ENCODE peak calls at places on chromosomes 11 and 22, in five cellular contexts. One of them, this sample, is unnamed.

GRCh38 chr11:28836285-28837081 is 728.3 kb downstream of the METTL15 start:
- DNase-seq in activated effector memory CD4-positive, alpha-beta T cell treated with anti-CD3 and anti-CD28 coated beads, Interleukin-2, amount 50 U/mL, for 16 hours: no peak
- DNase-seq in GOT3: no peak
- DNase-seq in stimulated activated CD8-positive, alpha-beta memory T cell treated with anti-CD3 and anti-CD28 coated beads, Interleukin-4, amount 100 ng/mL, for 4 hours: no peak
- DNase-seq in hippocampal formation: no peak
- DNase-seq in this sample: peak

GRCh38 chr11:34972892-34973291 is 56.5 kb downstream of the PDHX start:
- DNase-seq in activated effector memory CD4-positive, alpha-beta T cell treated with anti-CD3 and anti-CD28 coated beads, Interleukin-2, amount 50 U/mL, for 16 hours: no peak
- DNase-seq in GOT3: no peak
- DNase-seq in stimulated activated CD8-positive, alpha-beta memory T cell treated with anti-CD3 and anti-CD28 coated beads, Interleukin-4, amount 100 ng/mL, for 4 hours: no peak
- DNase-seq in hippocampal formation: no peak
- DNase-seq in this sample: peak

GRCh38 chr11:117840881-117841581 is 16.5 kb upstream of the FXYD2 start:
- DNase-seq in activated effector memory CD4-positive, alpha-beta T cell treated with anti-CD3 and anti-CD28 coated beads, Interleukin-2, amount 50 U/mL, for 16 hours: peak
- DNase-seq in GOT3: no peak
- DNase-seq in stimulated activated CD8-positive, alpha-beta memory T cell treated with anti-CD3 and anti-CD28 coated beads, Interleukin-4, amount 100 ng/mL, for 4 hours: no peak
- DNase-seq in hippocampal formation: no peak
- DNase-seq in this sample: no peak

GRCh38 chr22:30089655-30089974 is 9.4 kb downstream of the HORMAD2 start:
- DNase-seq in activated effector memory CD4-positive, alpha-beta T cell treated with anti-CD3 and anti-CD28 coated beads, Interleukin-2, amount 50 U/mL, for 16 hours: no peak
- DNase-seq in GOT3: no peak
- DNase-seq in stimulated activated CD8-positive, alpha-beta memory T cell treated with anti-CD3 and anti-CD28 coated beads, Interleukin-4, amount 100 ng/mL, for 4 hours: no peak
- DNase-seq in hippocampal formation: no peak
- DNase-seq in this sample: no peak

GRCh38 chr11:122772945-122773344 is 65.4 kb upstream of the CRTAM start:
- DNase-seq in activated effector memory CD4-positive, alpha-beta T cell treated with anti-CD3 and anti-CD28 coated beads, Interleukin-2, amount 50 U/mL, for 16 hours: peak
- DNase-seq in GOT3: no peak
- DNase-seq in stimulated activated CD8-positive, alpha-beta memory T cell treated with anti-CD3 and anti-CD28 coated beads, Interleukin-4, amount 100 ng/mL, for 4 hours: no peak
- DNase-seq in hippocampal formation: no peak
- DNase-seq in this sample: no peak

GRCh38 chr11:130527648-130528300 is 79.3 kb downstream of the ADAMTS15 start:
- DNase-seq in activated effector memory CD4-positive, alpha-beta T cell treated with anti-CD3 and anti-CD28 coated beads, Interleukin-2, amount 50 U/mL, for 16 hours: no peak
- DNase-seq in GOT3: no peak
- DNase-seq in stimulated activated CD8-positive, alpha-beta memory T cell treated with anti-CD3 and anti-CD28 coated beads, Interleukin-4, amount 100 ng/mL, for 4 hours: no peak
- DNase-seq in hippocampal formation: no peak
- DNase-seq in this sample: no peak

GRCh38 chr22:41022470-41023298 is 69.7 kb upstream of the EP300 start:
- DNase-seq in activated effector memory CD4-positive, alpha-beta T cell treated with anti-CD3 and anti-CD28 coated beads, Interleukin-2, amount 50 U/mL, for 16 hours: peak
- DNase-seq in GOT3: no peak
- DNase-seq in stimulated activated CD8-positive, alpha-beta memory T cell treated with anti-CD3 and anti-CD28 coated beads, Interleukin-4, amount 100 ng/mL, for 4 hours: peak
- DNase-seq in hippocampal formation: peak
- DNase-seq in this sample: no peak

GRCh38 chr11:119316729-119317591 is at the start of gene MCAM:
- DNase-seq in activated effector memory CD4-positive, alpha-beta T cell treated with anti-CD3 and anti-CD28 coated beads, Interleukin-2, amount 50 U/mL, for 16 hours: no peak
- DNase-seq in GOT3: no peak
- DNase-seq in stimulated activated CD8-positive, alpha-beta memory T cell treated with anti-CD3 and anti-CD28 coated beads, Interleukin-4, amount 100 ng/mL, for 4 hours: no peak
- DNase-seq in hippocampal formation: no peak
- DNase-seq in this sample: no peak

GRCh38 chr22:41555325-41555724 is 5.5 kb upstream of the CSDC2 start:
- DNase-seq in activated effector memory CD4-positive, alpha-beta T cell treated with anti-CD3 and anti-CD28 coated beads, Interleukin-2, amount 50 U/mL, for 16 hours: no peak
- DNase-seq in GOT3: no peak
- DNase-seq in stimulated activated CD8-positive, alpha-beta memory T cell treated with anti-CD3 and anti-CD28 coated beads, Interleukin-4, amount 100 ng/mL, for 4 hours: no peak
- DNase-seq in hippocampal formation: no peak
- DNase-seq in this sample: no peak

GRCh38 chr11:70857885-70858284 is 394.5 kb downstream of the SHANK2 start:
- DNase-seq in activated effector memory CD4-positive, alpha-beta T cell treated with anti-CD3 and anti-CD28 coated beads, Interleukin-2, amount 50 U/mL, for 16 hours: no peak
- DNase-seq in GOT3: no peak
- DNase-seq in stimulated activated CD8-positive, alpha-beta memory T cell treated with anti-CD3 and anti-CD28 coated beads, Interleukin-4, amount 100 ng/mL, for 4 hours: no peak
- DNase-seq in hippocampal formation: no peak
- DNase-seq in this sample: no peak

GRCh38 chr11:66853242-66854229 is 3.3 kb upstream of the LRFN4 start:
- DNase-seq in activated effector memory CD4-positive, alpha-beta T cell treated with anti-CD3 and anti-CD28 coated beads, Interleukin-2, amount 50 U/mL, for 16 hours: peak
- DNase-seq in GOT3: no peak
- DNase-seq in stimulated activated CD8-positive, alpha-beta memory T cell treated with anti-CD3 and anti-CD28 coated beads, Interleukin-4, amount 100 ng/mL, for 4 hours: no peak
- DNase-seq in hippocampal formation: no peak
- DNase-seq in this sample: no peak

GRCh38 chr11:65642014-65642671 is 4.2 kb downstream of the SIPA1 start:
- DNase-seq in activated effector memory CD4-positive, alpha-beta T cell treated with anti-CD3 and anti-CD28 coated beads, Interleukin-2, amount 50 U/mL, for 16 hours: no peak
- DNase-seq in GOT3: no peak
- DNase-seq in stimulated activated CD8-positive, alpha-beta memory T cell treated with anti-CD3 and anti-CD28 coated beads, Interleukin-4, amount 100 ng/mL, for 4 hours: no peak
- DNase-seq in hippocampal formation: no peak
- DNase-seq in this sample: no peak

GRCh38 chr11:5364214-5364613 is 12.9 kb downstream of the OR51B6 start:
- DNase-seq in activated effector memory CD4-positive, alpha-beta T cell treated with anti-CD3 and anti-CD28 coated beads, Interleukin-2, amount 50 U/mL, for 16 hours: no peak
- DNase-seq in GOT3: no peak
- DNase-seq in stimulated activated CD8-positive, alpha-beta memory T cell treated with anti-CD3 and anti-CD28 coated beads, Interleukin-4, amount 100 ng/mL, for 4 hours: no peak
- DNase-seq in hippocampal formation: no peak
- DNase-seq in this sample: no peak

GRCh38 chr11:65423516-65424199 is 1.1 kb downstream of the NEAT1 start:
- DNase-seq in activated effector memory CD4-positive, alpha-beta T cell treated with anti-CD3 and anti-CD28 coated beads, Interleukin-2, amount 50 U/mL, for 16 hours: peak
- DNase-seq in GOT3: no peak
- DNase-seq in stimulated activated CD8-positive, alpha-beta memory T cell treated with anti-CD3 and anti-CD28 coated beads, Interleukin-4, amount 100 ng/mL, for 4 hours: no peak
- DNase-seq in hippocampal formation: no peak
- DNase-seq in this sample: no peak

GRCh38 chr11:75313457-75314272 is 37.8 kb downstream of the ARRB1 start:
- DNase-seq in activated effector memory CD4-positive, alpha-beta T cell treated with anti-CD3 and anti-CD28 coated beads, Interleukin-2, amount 50 U/mL, for 16 hours: no peak
- DNase-seq in GOT3: no peak
- DNase-seq in stimulated activated CD8-positive, alpha-beta memory T cell treated with anti-CD3 and anti-CD28 coated beads, Interleukin-4, amount 100 ng/mL, for 4 hours: no peak
- DNase-seq in hippocampal formation: peak
- DNase-seq in this sample: peak

GRCh38 chr22:48055185-48055584 is 1292.7 kb downstream of the TBC1D22A start:
- DNase-seq in activated effector memory CD4-positive, alpha-beta T cell treated with anti-CD3 and anti-CD28 coated beads, Interleukin-2, amount 50 U/mL, for 16 hours: no peak
- DNase-seq in GOT3: no peak
- DNase-seq in stimulated activated CD8-positive, alpha-beta memory T cell treated with anti-CD3 and anti-CD28 coated beads, Interleukin-4, amount 100 ng/mL, for 4 hours: no peak
- DNase-seq in hippocampal formation: no peak
- DNase-seq in this sample: no peak

This sample was measured in HFF-Myc.